ENCODE peak calls at places on chromosomes 13 and 19, in ten cellular contexts. One of them, this sample, is unnamed.

GRCh38 chr13:53343345-53343744 is 314.7 kb downstream of the OLFM4 start:
- DNase-seq in heart left ventricle: no peak
- DNase-seq in prostate gland: no peak
- DNase-seq in esophagus squamous epithelium: no peak
- DNase-seq in breast epithelium: no peak
- DNase-seq in stomach: no peak
- DNase-seq in A549: no peak
- DNase-seq in tibial nerve: no peak
- DNase-seq in NB4: no peak
- DNase-seq in uterus: no peak
- DNase-seq in this sample: no peak

GRCh38 chr13:48750588-48751383 is 97.1 kb downstream of the CYSLTR2 start:
- DNase-seq in heart left ventricle: peak; percentile 66
- DNase-seq in prostate gland: no peak
- DNase-seq in esophagus squamous epithelium: no peak
- DNase-seq in breast epithelium: no peak
- DNase-seq in stomach: no peak
- DNase-seq in A549: no peak
- DNase-seq in tibial nerve: peak; percentile 42
- DNase-seq in NB4: no peak
- DNase-seq in uterus: peak; percentile 68
- DNase-seq in this sample: no peak

GRCh38 chr19:46381346-46381745 is 32.0 kb downstream of the CCDC8 start:
- DNase-seq in heart left ventricle: no peak
- DNase-seq in prostate gland: no peak
- DNase-seq in esophagus squamous epithelium: no peak
- DNase-seq in breast epithelium: no peak
- DNase-seq in stomach: no peak
- DNase-seq in A549: no peak
- DNase-seq in tibial nerve: no peak
- DNase-seq in NB4: no peak
- DNase-seq in uterus: no peak
- DNase-seq in this sample: peak; percentile 68

GRCh38 chr19:2809387-2810140 is 10.1 kb upstream of the ZNF554 start:
- DNase-seq in heart left ventricle: no peak
- DNase-seq in prostate gland: no peak
- DNase-seq in esophagus squamous epithelium: no peak
- DNase-seq in breast epithelium: no peak
- DNase-seq in stomach: no peak
- DNase-seq in A549: no peak
- DNase-seq in tibial nerve: no peak
- DNase-seq in NB4: no peak
- DNase-seq in uterus: no peak
- DNase-seq in this sample: no peak

GRCh38 chr13:30170569-30170968 is 136.8 kb downstream of the KATNAL1 start:
- DNase-seq in heart left ventricle: no peak
- DNase-seq in prostate gland: no peak
- DNase-seq in esophagus squamous epithelium: no peak
- DNase-seq in breast epithelium: no peak
- DNase-seq in stomach: no peak
- DNase-seq in A549: no peak
- DNase-seq in tibial nerve: no peak
- DNase-seq in NB4: no peak
- DNase-seq in uterus: no peak
- DNase-seq in this sample: no peak

GRCh38 chr19:52138614-52139290 is 986 bp downstream of the ZNF616 start:
- DNase-seq in heart left ventricle: peak; percentile 33
- DNase-seq in prostate gland: peak; percentile 48
- DNase-seq in esophagus squamous epithelium: no peak
- DNase-seq in breast epithelium: no peak
- DNase-seq in stomach: no peak
- DNase-seq in A549: no peak
- DNase-seq in tibial nerve: peak; percentile 7
- DNase-seq in NB4: peak; percentile 70
- DNase-seq in uterus: peak; percentile 16
- DNase-seq in this sample: no peak

GRCh38 chr19:48403606-48404005 is 10.1 kb downstream of the GRIN2D start:
- DNase-seq in heart left ventricle: no peak
- DNase-seq in prostate gland: peak; percentile 46
- DNase-seq in esophagus squamous epithelium: no peak
- DNase-seq in breast epithelium: no peak
- DNase-seq in stomach: no peak
- DNase-seq in A549: no peak
- DNase-seq in tibial nerve: no peak
- DNase-seq in NB4: peak; percentile 93
- DNase-seq in uterus: no peak
- DNase-seq in this sample: no peak

GRCh38 chr13:73062368-73062767 is 3.6 kb downstream of the KLF5 start:
- DNase-seq in heart left ventricle: no peak
- DNase-seq in prostate gland: no peak
- DNase-seq in esophagus squamous epithelium: no peak
- DNase-seq in breast epithelium: no peak
- DNase-seq in stomach: no peak
- DNase-seq in A549: no peak
- DNase-seq in tibial nerve: no peak
- DNase-seq in NB4: no peak
- DNase-seq in uterus: no peak
- DNase-seq in this sample: no peak

GRCh38 chr19:12841094-12841493 is 2.8 kb downstream of the MAST1 start:
- DNase-seq in heart left ventricle: no peak
- DNase-seq in prostate gland: no peak
- DNase-seq in esophagus squamous epithelium: no peak
- DNase-seq in breast epithelium: no peak
- DNase-seq in stomach: no peak
- DNase-seq in A549: no peak
- DNase-seq in tibial nerve: no peak
- DNase-seq in NB4: no peak
- DNase-seq in uterus: no peak
- DNase-seq in this sample: no peak

GRCh38 chr19:30391554-30392551 is 19.7 kb downstream of the ZNF536 start:
- DNase-seq in heart left ventricle: no peak
- DNase-seq in prostate gland: no peak
- DNase-seq in esophagus squamous epithelium: no peak
- DNase-seq in breast epithelium: no peak
- DNase-seq in stomach: no peak
- DNase-seq in A549: no peak
- DNase-seq in tibial nerve: no peak
- DNase-seq in NB4: peak; percentile 34
- DNase-seq in uterus: no peak
- DNase-seq in this sample: no peak

GRCh38 chr19:42693760-42694350 is 46.4 kb downstream of the PSG3 start:
- DNase-seq in heart left ventricle: no peak
- DNase-seq in prostate gland: no peak
- DNase-seq in esophagus squamous epithelium: no peak
- DNase-seq in breast epithelium: no peak
- DNase-seq in stomach: no peak
- DNase-seq in A549: peak; percentile 98
- DNase-seq in tibial nerve: no peak
- DNase-seq in NB4: peak; percentile 24
- DNase-seq in uterus: no peak
- DNase-seq in this sample: no peak

GRCh38 chr13:110396913-110397379 is 89.9 kb downstream of the COL4A2 start:
- DNase-seq in heart left ventricle: peak; percentile 95
- DNase-seq in prostate gland: peak; percentile 85
- DNase-seq in esophagus squamous epithelium: no peak
- DNase-seq in breast epithelium: no peak
- DNase-seq in stomach: peak; percentile 62
- DNase-seq in A549: no peak
- DNase-seq in tibial nerve: peak; percentile 91
- DNase-seq in NB4: no peak
- DNase-seq in uterus: peak; percentile 94
- DNase-seq in this sample: peak; percentile 97

DNA sequence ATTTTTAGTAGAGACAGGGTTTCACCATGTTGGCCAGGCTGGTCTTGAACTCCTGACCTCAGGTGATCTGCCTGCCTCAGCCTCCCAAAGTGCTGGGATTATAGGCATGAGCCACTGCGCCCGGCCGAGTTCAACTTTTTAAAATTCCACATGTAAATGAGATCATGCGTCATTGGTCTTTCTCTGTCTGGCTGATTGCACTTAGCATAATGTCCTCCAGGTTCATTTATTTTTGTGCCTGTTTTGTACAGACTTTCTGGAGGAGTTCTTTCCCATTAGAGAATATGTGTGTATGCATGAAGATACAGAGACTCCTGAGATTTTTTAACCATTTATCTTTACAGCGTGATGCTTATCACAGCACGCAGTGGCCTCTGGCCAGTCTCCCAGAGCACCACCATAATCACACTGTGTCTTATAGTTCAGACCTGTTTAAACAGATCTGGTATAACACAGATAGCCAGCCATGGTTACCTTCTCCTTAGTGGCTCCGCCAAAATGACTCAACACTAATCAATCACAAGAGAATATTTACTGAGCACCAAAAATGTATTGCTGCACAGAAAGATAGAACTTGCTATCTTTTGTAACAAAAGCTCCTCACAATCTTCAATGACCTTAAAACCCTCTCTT is 11.4 kb upstream of the STARD13 start:
- DNase-seq in heart left ventricle: no peak
- DNase-seq in prostate gland: no peak
- DNase-seq in esophagus squamous epithelium: no peak
- DNase-seq in breast epithelium: no peak
- DNase-seq in stomach: no peak
- DNase-seq in A549: no peak
- DNase-seq in tibial nerve: no peak
- DNase-seq in NB4: no peak
- DNase-seq in uterus: no peak
- DNase-seq in this sample: no peak
- H3K4me3 ChIP-seq in heart left ventricle: no peak overlapping the region
- H3K4me3 ChIP-seq in prostate gland: no peak overlapping the region
- H3K4me3 ChIP-seq in esophagus squamous epithelium: no peak overlapping the region
- H3K4me3 ChIP-seq in breast epithelium: no peak overlapping the region
- H3K4me3 ChIP-seq in stomach: no peak overlapping the region
- H3K4me3 ChIP-seq in A549: no peak overlapping the region
- H3K4me3 ChIP-seq in tibial nerve: no peak overlapping the region
- H3K4me3 ChIP-seq in NB4: no peak overlapping the region
- H3K4me3 ChIP-seq in uterus: no peak overlapping the region
- H3K4me3 ChIP-seq in this sample: no peak overlapping the region

DNA sequence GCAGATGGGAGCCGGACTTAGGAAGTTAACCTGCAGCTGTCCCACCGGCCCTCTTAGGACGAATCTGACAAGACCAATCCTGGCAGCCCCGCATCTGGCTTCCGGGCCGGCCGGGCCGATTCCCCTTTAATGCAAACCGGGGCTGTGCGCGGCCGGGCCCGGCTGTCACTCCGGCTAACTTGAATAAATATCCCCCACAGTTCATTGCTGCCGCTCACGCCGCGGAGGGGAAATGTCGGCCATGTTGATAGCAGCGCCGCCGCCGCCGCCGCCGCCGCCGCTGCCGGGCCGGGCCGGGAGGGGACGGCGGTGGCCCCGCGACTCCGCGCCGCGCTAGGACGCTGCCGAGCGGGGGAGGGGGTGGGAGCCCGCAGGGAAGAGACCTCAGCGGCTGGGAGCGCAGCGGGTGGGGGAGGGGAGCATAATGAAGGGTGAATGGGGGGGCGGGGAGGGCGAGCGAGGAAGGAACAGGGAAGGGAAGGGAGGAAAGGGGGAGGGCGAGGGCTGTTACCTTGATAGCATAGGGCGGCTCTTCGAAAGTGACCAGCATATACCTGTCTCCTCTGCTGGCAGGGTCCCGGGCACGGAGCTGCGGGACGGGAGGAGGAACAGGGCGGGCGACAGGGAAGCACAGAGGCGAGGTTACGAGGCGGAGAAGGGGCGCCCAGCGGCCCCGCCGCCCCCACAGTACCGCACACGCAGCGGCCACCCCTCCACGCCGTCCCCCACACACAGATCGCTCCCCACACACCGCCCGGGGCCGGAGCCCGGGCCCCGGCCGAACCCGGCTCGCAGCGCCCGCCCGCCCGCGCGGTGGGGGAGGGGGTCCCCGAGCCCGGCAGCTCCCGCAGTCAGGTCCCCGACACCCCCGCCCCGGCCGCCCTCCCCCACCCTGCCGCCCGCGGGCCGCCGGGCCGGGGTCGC is 1.1 kb downstream of the INTS6 start:
- DNase-seq in heart left ventricle: peak; percentile 91
- DNase-seq in prostate gland: peak; percentile 77
- DNase-seq in esophagus squamous epithelium: peak; percentile 50
- DNase-seq in breast epithelium: peak; percentile 80
- DNase-seq in stomach: peak; percentile 86
- DNase-seq in A549: peak; percentile 41
- DNase-seq in tibial nerve: peak; percentile 73
- DNase-seq in NB4: peak; percentile 88
- DNase-seq in uterus: peak; percentile 75
- DNase-seq in this sample: peak; percentile 76
- TF ChIP-seq POLR2A in heart left ventricle: no peak
- TF ChIP-seq POLR2A in prostate gland: peak; percentile 63
- TF ChIP-seq POLR2A in esophagus squamous epithelium: no peak
- TF ChIP-seq POLR2A in breast epithelium: no peak
- TF ChIP-seq POLR2A in stomach: no peak
- TF ChIP-seq POLR2A in A549: peak; percentile 50
- TF ChIP-seq POLR2A in tibial nerve: peak; percentile 40
- TF ChIP-seq POLR2A in NB4: peak; percentile 53
- TF ChIP-seq POLR2A in uterus: peak; percentile 10
- TF ChIP-seq POLR2A in this sample: no peak

DNA sequence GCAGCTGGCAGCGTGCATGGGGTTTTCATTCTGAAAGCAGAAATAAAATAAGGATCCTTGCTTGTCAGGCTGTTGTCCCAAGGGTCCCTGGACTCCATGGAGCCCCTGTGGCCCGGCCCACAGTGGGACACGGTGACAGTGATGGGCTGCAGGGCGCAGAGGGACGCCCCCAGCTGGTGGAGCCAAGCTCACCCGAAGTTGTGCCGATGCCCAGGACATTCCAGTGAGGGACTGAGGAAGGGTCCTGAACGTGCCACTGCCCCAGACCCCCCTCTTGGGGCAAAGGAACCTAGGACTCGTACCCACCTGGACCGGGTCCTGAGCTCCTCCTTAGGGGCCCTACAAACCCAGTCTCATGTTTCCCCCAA is 35.0 kb downstream of the MYO9B start:
- DNase-seq in heart left ventricle: no peak
- DNase-seq in prostate gland: no peak
- DNase-seq in esophagus squamous epithelium: no peak
- DNase-seq in breast epithelium: no peak
- DNase-seq in stomach: no peak
- DNase-seq in A549: no peak
- DNase-seq in tibial nerve: no peak
- DNase-seq in NB4: no peak
- DNase-seq in uterus: no peak
- DNase-seq in this sample: no peak
- H3K4me3 ChIP-seq in heart left ventricle: no peak overlapping the region
- H3K4me3 ChIP-seq in prostate gland: no peak overlapping the region
- H3K4me3 ChIP-seq in esophagus squamous epithelium: no peak overlapping the region
- H3K4me3 ChIP-seq in breast epithelium: no peak overlapping the region
- H3K4me3 ChIP-seq in stomach: no peak overlapping the region
- H3K4me3 ChIP-seq in A549: no peak overlapping the region
- H3K4me3 ChIP-seq in tibial nerve: no peak overlapping the region
- H3K4me3 ChIP-seq in NB4: no peak overlapping the region
- H3K4me3 ChIP-seq in uterus: no peak overlapping the region
- H3K4me3 ChIP-seq in this sample: no peak overlapping the region

DNA sequence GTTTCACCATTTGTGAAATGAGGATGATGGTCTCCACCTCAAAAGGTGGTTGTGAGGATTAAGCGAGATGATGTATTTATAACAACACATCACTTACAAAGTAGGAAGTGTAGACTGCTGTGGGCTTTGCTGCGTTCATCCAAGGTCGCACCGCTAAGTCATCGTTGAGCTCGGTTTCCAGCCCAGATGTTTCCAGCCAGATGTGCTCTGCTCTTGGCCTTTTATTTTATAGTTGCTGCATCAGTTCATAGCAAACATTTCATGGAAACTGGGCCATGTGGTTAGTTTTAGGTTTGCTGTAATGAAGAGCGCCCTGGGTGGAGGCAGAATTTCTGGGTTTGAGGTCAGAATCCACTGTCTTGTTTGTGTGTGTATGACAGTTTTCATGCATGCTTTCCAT is 76.5 kb upstream of the RNF113B start:
- DNase-seq in heart left ventricle: no peak
- DNase-seq in prostate gland: no peak
- DNase-seq in esophagus squamous epithelium: no peak
- DNase-seq in breast epithelium: no peak
- DNase-seq in stomach: no peak
- DNase-seq in A549: no peak
- DNase-seq in tibial nerve: no peak
- DNase-seq in NB4: no peak
- DNase-seq in uterus: no peak
- DNase-seq in this sample: no peak
- TF ChIP-seq POLR2A in heart left ventricle: no peak
- TF ChIP-seq POLR2A in prostate gland: no peak
- TF ChIP-seq POLR2A in esophagus squamous epithelium: no peak
- TF ChIP-seq POLR2A in breast epithelium: no peak
- TF ChIP-seq POLR2A in stomach: no peak
- TF ChIP-seq POLR2A in A549: no peak
- TF ChIP-seq POLR2A in tibial nerve: no peak
- TF ChIP-seq POLR2A in NB4: no peak
- TF ChIP-seq POLR2A in uterus: no peak
- TF ChIP-seq POLR2A in this sample: no peak